ENCODE peak calls at places on chromosomes 16 and 17, in ten cellular contexts. One of them, this sample, is unnamed.

GRCh38 chr17:10737168-10737622 is 7.4 kb upstream of the TMEM220 start:
- DNase-seq in RCC 7860: peak; percentile 6
- DNase-seq in astrocyte of the cerebellum: peak; percentile 44
- DNase-seq in AG09319: peak; percentile 18
- DNase-seq in brain microvascular endothelial cell: peak; percentile 47
- DNase-seq in breast epithelium: peak; percentile 65
- DNase-seq in stimulated activated CD8-positive, alpha-beta memory T cell treated with anti-CD3 and anti-CD28 coated beads, Interleukin-4, amount 100 ng/mL, for 1 hour: no peak
- DNase-seq in HS-27A: no peak
- DNase-seq in A549: peak; percentile 92
- DNase-seq in heart left ventricle: peak; percentile 45
- DNase-seq in this sample: peak; percentile 44

GRCh38 chr16:68414581-68414980 is 33.7 kb downstream of the SMPD3 start:
- DNase-seq in RCC 7860: no peak
- DNase-seq in astrocyte of the cerebellum: no peak
- DNase-seq in AG09319: no peak
- DNase-seq in brain microvascular endothelial cell: no peak
- DNase-seq in breast epithelium: no peak
- DNase-seq in stimulated activated CD8-positive, alpha-beta memory T cell treated with anti-CD3 and anti-CD28 coated beads, Interleukin-4, amount 100 ng/mL, for 1 hour: no peak
- DNase-seq in HS-27A: no peak
- DNase-seq in A549: no peak
- DNase-seq in heart left ventricle: no peak
- DNase-seq in this sample: no peak

GRCh38 chr16:68372806-68373205 is 62.0 kb downstream of the PRMT7 start:
- DNase-seq in RCC 7860: no peak
- DNase-seq in astrocyte of the cerebellum: no peak
- DNase-seq in AG09319: no peak
- DNase-seq in brain microvascular endothelial cell: no peak
- DNase-seq in breast epithelium: no peak
- DNase-seq in stimulated activated CD8-positive, alpha-beta memory T cell treated with anti-CD3 and anti-CD28 coated beads, Interleukin-4, amount 100 ng/mL, for 1 hour: no peak
- DNase-seq in HS-27A: no peak
- DNase-seq in A549: no peak
- DNase-seq in heart left ventricle: no peak
- DNase-seq in this sample: no peak

GRCh38 chr17:38925263-38925995 is at the start of gene LASP1NB:
- DNase-seq in RCC 7860: no peak
- DNase-seq in astrocyte of the cerebellum: no peak
- DNase-seq in AG09319: no peak
- DNase-seq in brain microvascular endothelial cell: peak; percentile 69
- DNase-seq in breast epithelium: no peak
- DNase-seq in stimulated activated CD8-positive, alpha-beta memory T cell treated with anti-CD3 and anti-CD28 coated beads, Interleukin-4, amount 100 ng/mL, for 1 hour: no peak
- DNase-seq in HS-27A: no peak
- DNase-seq in A549: no peak
- DNase-seq in heart left ventricle: peak; percentile 75
- DNase-seq in this sample: no peak

GRCh38 chr17:35963663-35964062 is 17.6 kb downstream of the CCL16 start:
- DNase-seq in RCC 7860: no peak
- DNase-seq in astrocyte of the cerebellum: no peak
- DNase-seq in AG09319: no peak
- DNase-seq in brain microvascular endothelial cell: no peak
- DNase-seq in breast epithelium: no peak
- DNase-seq in stimulated activated CD8-positive, alpha-beta memory T cell treated with anti-CD3 and anti-CD28 coated beads, Interleukin-4, amount 100 ng/mL, for 1 hour: no peak
- DNase-seq in HS-27A: no peak
- DNase-seq in A549: no peak
- DNase-seq in heart left ventricle: no peak
- DNase-seq in this sample: no peak

GRCh38 chr17:64964796-64965195 is 45.5 kb upstream of the LRRC37A3 start:
- DNase-seq in RCC 7860: no peak
- DNase-seq in astrocyte of the cerebellum: peak; percentile 55
- DNase-seq in AG09319: no peak
- DNase-seq in brain microvascular endothelial cell: no peak
- DNase-seq in breast epithelium: no peak
- DNase-seq in stimulated activated CD8-positive, alpha-beta memory T cell treated with anti-CD3 and anti-CD28 coated beads, Interleukin-4, amount 100 ng/mL, for 1 hour: no peak
- DNase-seq in HS-27A: no peak
- DNase-seq in A549: no peak
- DNase-seq in heart left ventricle: no peak
- DNase-seq in this sample: no peak

GRCh38 chr17:50558955-50559614 is 1.4 kb upstream of the CACNA1G start:
- DNase-seq in RCC 7860: no peak
- DNase-seq in astrocyte of the cerebellum: no peak
- DNase-seq in AG09319: no peak
- DNase-seq in brain microvascular endothelial cell: no peak
- DNase-seq in breast epithelium: no peak
- DNase-seq in stimulated activated CD8-positive, alpha-beta memory T cell treated with anti-CD3 and anti-CD28 coated beads, Interleukin-4, amount 100 ng/mL, for 1 hour: no peak
- DNase-seq in HS-27A: no peak
- DNase-seq in A549: no peak
- DNase-seq in heart left ventricle: no peak
- DNase-seq in this sample: no peak

GRCh38 chr16:75546293-75546692 is 9.8 kb downstream of the TMEM231 start:
- DNase-seq in RCC 7860: no peak
- DNase-seq in astrocyte of the cerebellum: no peak
- DNase-seq in AG09319: no peak
- DNase-seq in brain microvascular endothelial cell: no peak
- DNase-seq in breast epithelium: no peak
- DNase-seq in stimulated activated CD8-positive, alpha-beta memory T cell treated with anti-CD3 and anti-CD28 coated beads, Interleukin-4, amount 100 ng/mL, for 1 hour: no peak
- DNase-seq in HS-27A: no peak
- DNase-seq in A549: no peak
- DNase-seq in heart left ventricle: no peak
- DNase-seq in this sample: no peak

GRCh38 chr17:64250211-64250835 is 12.7 kb downstream of the TEX2 start:
- DNase-seq in RCC 7860: no peak
- DNase-seq in astrocyte of the cerebellum: no peak
- DNase-seq in AG09319: no peak
- DNase-seq in brain microvascular endothelial cell: no peak
- DNase-seq in breast epithelium: no peak
- DNase-seq in stimulated activated CD8-positive, alpha-beta memory T cell treated with anti-CD3 and anti-CD28 coated beads, Interleukin-4, amount 100 ng/mL, for 1 hour: no peak
- DNase-seq in HS-27A: no peak
- DNase-seq in A549: no peak
- DNase-seq in heart left ventricle: no peak
- DNase-seq in this sample: no peak

GRCh38 chr17:3005696-3006095 is 57.7 kb downstream of the OR1D5 start:
- DNase-seq in RCC 7860: no peak
- DNase-seq in astrocyte of the cerebellum: no peak
- DNase-seq in AG09319: no peak
- DNase-seq in brain microvascular endothelial cell: no peak
- DNase-seq in breast epithelium: no peak
- DNase-seq in stimulated activated CD8-positive, alpha-beta memory T cell treated with anti-CD3 and anti-CD28 coated beads, Interleukin-4, amount 100 ng/mL, for 1 hour: no peak
- DNase-seq in HS-27A: no peak
- DNase-seq in A549: no peak
- DNase-seq in heart left ventricle: no peak
- DNase-seq in this sample: no peak

GRCh38 chr16:49332589-49333267 is 40.9 kb upstream of the C16orf78 start:
- DNase-seq in RCC 7860: no peak
- DNase-seq in astrocyte of the cerebellum: no peak
- DNase-seq in AG09319: no peak
- DNase-seq in brain microvascular endothelial cell: no peak
- DNase-seq in breast epithelium: peak; percentile 46
- DNase-seq in stimulated activated CD8-positive, alpha-beta memory T cell treated with anti-CD3 and anti-CD28 coated beads, Interleukin-4, amount 100 ng/mL, for 1 hour: no peak
- DNase-seq in HS-27A: no peak
- DNase-seq in A549: no peak
- DNase-seq in heart left ventricle: no peak
- DNase-seq in this sample: no peak

GRCh38 chr17:77544347-77544746 is 403.6 kb downstream of the SEC14L1 start:
- DNase-seq in RCC 7860: no peak
- DNase-seq in astrocyte of the cerebellum: no peak
- DNase-seq in AG09319: no peak
- DNase-seq in brain microvascular endothelial cell: no peak
- DNase-seq in breast epithelium: no peak
- DNase-seq in stimulated activated CD8-positive, alpha-beta memory T cell treated with anti-CD3 and anti-CD28 coated beads, Interleukin-4, amount 100 ng/mL, for 1 hour: no peak
- DNase-seq in HS-27A: no peak
- DNase-seq in A549: no peak
- DNase-seq in heart left ventricle: no peak
- DNase-seq in this sample: no peak

GRCh38 chr16:526181-527014 is 1.1 kb upstream of the CAPN15 start:
- DNase-seq in RCC 7860: no peak
- DNase-seq in astrocyte of the cerebellum: peak; percentile 12
- DNase-seq in AG09319: no peak
- DNase-seq in brain microvascular endothelial cell: no peak
- DNase-seq in breast epithelium: peak; percentile 40
- DNase-seq in stimulated activated CD8-positive, alpha-beta memory T cell treated with anti-CD3 and anti-CD28 coated beads, Interleukin-4, amount 100 ng/mL, for 1 hour: no peak
- DNase-seq in HS-27A: peak; percentile 26
- DNase-seq in A549: no peak
- DNase-seq in heart left ventricle: no peak
- DNase-seq in this sample: no peak